ENCODE peak calls at places on chromosomes 12 and 14, in six cellular contexts. One of them, this sample, is unnamed. For H3K4me1, the result is how much of the 10 kb centered on the place peaks cover.

GRCh38 chr12:124397807-124398577 is 103.1 kb downstream of the RFLNA start:
- DNase-seq in mammary epithelial cell: no peak
- DNase-seq in IMR-90: peak
- DNase-seq in trophoblast cell: no peak
- DNase-seq in astrocyte: no peak
- DNase-seq in GM23248: peak
- DNase-seq in this sample: no peak

GRCh38 chr12:56958422-56958821 is 1.0 kb upstream of the RDH16 start:
- DNase-seq in mammary epithelial cell: no peak
- DNase-seq in IMR-90: no peak
- DNase-seq in trophoblast cell: no peak
- DNase-seq in astrocyte: no peak
- DNase-seq in GM23248: no peak
- DNase-seq in this sample: no peak

GRCh38 chr12:93195511-93195910 is 182.2 kb upstream of the NUDT4 start:
- DNase-seq in mammary epithelial cell: no peak
- DNase-seq in IMR-90: no peak
- DNase-seq in trophoblast cell: no peak
- DNase-seq in astrocyte: no peak
- DNase-seq in GM23248: no peak
- DNase-seq in this sample: no peak

GRCh38 chr12:31491395-31491794 is 99.5 kb downstream of the DENND5B start:
- DNase-seq in mammary epithelial cell: no peak
- DNase-seq in IMR-90: no peak
- DNase-seq in trophoblast cell: no peak
- DNase-seq in astrocyte: no peak
- DNase-seq in GM23248: no peak
- DNase-seq in this sample: no peak

GRCh38 chr12:112946236-112947000 is 8.1 kb downstream of the OAS3 start:
- DNase-seq in mammary epithelial cell: no peak
- DNase-seq in IMR-90: no peak
- DNase-seq in trophoblast cell: no peak
- DNase-seq in astrocyte: no peak
- DNase-seq in GM23248: no peak
- DNase-seq in this sample: no peak

GRCh38 chr14:67569651-67570290 is 30.3 kb downstream of the PIGH start:
- DNase-seq in mammary epithelial cell: no peak
- DNase-seq in IMR-90: no peak
- DNase-seq in trophoblast cell: no peak
- DNase-seq in astrocyte: no peak
- DNase-seq in GM23248: no peak
- DNase-seq in this sample: no peak

GRCh38 chr14:58082011-58082410 is 70.0 kb downstream of the ARMH4 start:
- DNase-seq in mammary epithelial cell: peak
- DNase-seq in IMR-90: peak
- DNase-seq in trophoblast cell: no peak
- DNase-seq in astrocyte: peak
- DNase-seq in GM23248: peak
- DNase-seq in this sample: no peak

GRCh38 chr14:73817020-73817419 is 34.6 kb upstream of the PTGR2 start:
- DNase-seq in mammary epithelial cell: no peak
- DNase-seq in IMR-90: no peak
- DNase-seq in trophoblast cell: no peak
- DNase-seq in astrocyte: no peak
- DNase-seq in GM23248: no peak
- DNase-seq in this sample: no peak

GRCh38 chr12:108333898-108334699 is 5.0 kb downstream of the CMKLR1 start:
- DNase-seq in mammary epithelial cell: peak
- DNase-seq in IMR-90: peak
- DNase-seq in trophoblast cell: peak
- DNase-seq in astrocyte: peak
- DNase-seq in GM23248: peak
- DNase-seq in this sample: no peak

GRCh38 chr12:95633049-95633545 is 81.8 kb upstream of the USP44 start:
- DNase-seq in mammary epithelial cell: peak
- DNase-seq in IMR-90: peak
- DNase-seq in trophoblast cell: peak
- DNase-seq in astrocyte: peak
- DNase-seq in GM23248: peak
- DNase-seq in this sample: peak

GRCh38 chr14:94775875-94776217 is 5.9 kb upstream of the GSC start:
- DNase-seq in mammary epithelial cell: no peak
- DNase-seq in IMR-90: peak
- DNase-seq in trophoblast cell: no peak
- DNase-seq in astrocyte: peak
- DNase-seq in GM23248: peak
- DNase-seq in this sample: no peak

GRCh38 chr12:118459110-118459509 is 82.8 kb downstream of the SUDS3 start:
- DNase-seq in mammary epithelial cell: no peak
- DNase-seq in IMR-90: no peak
- DNase-seq in trophoblast cell: no peak
- DNase-seq in astrocyte: no peak
- DNase-seq in GM23248: no peak
- DNase-seq in this sample: no peak

GRCh38 chr14:95885278-95885677 is 8.6 kb downstream of the TUNAR start:
- DNase-seq in mammary epithelial cell: no peak
- DNase-seq in IMR-90: no peak
- DNase-seq in trophoblast cell: no peak
- DNase-seq in astrocyte: no peak
- DNase-seq in GM23248: no peak
- DNase-seq in this sample: no peak

GRCh38 chr14:38310420-38310995 is 54.6 kb upstream of the CLEC14A start:
- DNase-seq in mammary epithelial cell: no peak
- DNase-seq in IMR-90: no peak
- DNase-seq in trophoblast cell: no peak
- DNase-seq in astrocyte: no peak
- DNase-seq in GM23248: no peak
- DNase-seq in this sample: no peak

GRCh38 chr14:79278798-79279644 is 932.3 kb downstream of the DIO2 start:
- DNase-seq in mammary epithelial cell: peak
- DNase-seq in IMR-90: peak
- DNase-seq in trophoblast cell: peak
- DNase-seq in astrocyte: peak
- DNase-seq in GM23248: peak
- DNase-seq in this sample: peak

GRCh38 chr12:6452245-6452731 is 446 bp downstream of the TAPBPL start:
- DNase-seq in mammary epithelial cell: no peak
- DNase-seq in IMR-90: no peak
- DNase-seq in trophoblast cell: no peak
- DNase-seq in astrocyte: no peak
- DNase-seq in GM23248: peak
- DNase-seq in this sample: no peak

GRCh38 chr14:59344711-59345455 is 120.3 kb downstream of the GPR135 start:
- DNase-seq in mammary epithelial cell: no peak
- DNase-seq in IMR-90: no peak
- DNase-seq in trophoblast cell: no peak
- DNase-seq in astrocyte: no peak
- DNase-seq in GM23248: no peak
- DNase-seq in this sample: no peak

GRCh38 chr12:53052419-53053222 is 2.8 kb downstream of the TNS2 start:
- DNase-seq in mammary epithelial cell: peak
- DNase-seq in IMR-90: peak
- DNase-seq in trophoblast cell: no peak
- DNase-seq in astrocyte: peak
- DNase-seq in GM23248: peak
- DNase-seq in this sample: no peak

GRCh38 chr12:49944046-49944445 is 6.5 kb upstream of the AQP2 start:
- DNase-seq in mammary epithelial cell: no peak
- DNase-seq in IMR-90: no peak
- DNase-seq in trophoblast cell: no peak
- DNase-seq in astrocyte: no peak
- DNase-seq in GM23248: no peak
- DNase-seq in this sample: no peak

GRCh38 chr12:124386059-124386458 is 91.2 kb downstream of the RFLNA start:
- DNase-seq in mammary epithelial cell: no peak
- DNase-seq in IMR-90: no peak
- DNase-seq in trophoblast cell: peak
- DNase-seq in astrocyte: peak
- DNase-seq in GM23248: peak
- DNase-seq in this sample: no peak

GRCh38 chr12:114636723-114637480 is 47.1 kb downstream of the TBX3 start:
- DNase-seq in mammary epithelial cell: peak
- DNase-seq in IMR-90: peak
- DNase-seq in trophoblast cell: no peak
- DNase-seq in astrocyte: no peak
- DNase-seq in GM23248: peak
- DNase-seq in this sample: peak

GRCh38 chr12:116370004-116370404 is 92.5 kb upstream of the MED13L start:
- DNase-seq in mammary epithelial cell: no peak
- DNase-seq in IMR-90: peak
- DNase-seq in trophoblast cell: peak
- DNase-seq in astrocyte: peak
- DNase-seq in GM23248: peak
- DNase-seq in this sample: no peak

GRCh38 chr12:90280564-90281058 is 572.0 kb upstream of the ATP2B1 start:
- DNase-seq in mammary epithelial cell: peak
- DNase-seq in IMR-90: no peak
- DNase-seq in trophoblast cell: no peak
- DNase-seq in astrocyte: peak
- DNase-seq in GM23248: peak
- DNase-seq in this sample: no peak

DNA sequence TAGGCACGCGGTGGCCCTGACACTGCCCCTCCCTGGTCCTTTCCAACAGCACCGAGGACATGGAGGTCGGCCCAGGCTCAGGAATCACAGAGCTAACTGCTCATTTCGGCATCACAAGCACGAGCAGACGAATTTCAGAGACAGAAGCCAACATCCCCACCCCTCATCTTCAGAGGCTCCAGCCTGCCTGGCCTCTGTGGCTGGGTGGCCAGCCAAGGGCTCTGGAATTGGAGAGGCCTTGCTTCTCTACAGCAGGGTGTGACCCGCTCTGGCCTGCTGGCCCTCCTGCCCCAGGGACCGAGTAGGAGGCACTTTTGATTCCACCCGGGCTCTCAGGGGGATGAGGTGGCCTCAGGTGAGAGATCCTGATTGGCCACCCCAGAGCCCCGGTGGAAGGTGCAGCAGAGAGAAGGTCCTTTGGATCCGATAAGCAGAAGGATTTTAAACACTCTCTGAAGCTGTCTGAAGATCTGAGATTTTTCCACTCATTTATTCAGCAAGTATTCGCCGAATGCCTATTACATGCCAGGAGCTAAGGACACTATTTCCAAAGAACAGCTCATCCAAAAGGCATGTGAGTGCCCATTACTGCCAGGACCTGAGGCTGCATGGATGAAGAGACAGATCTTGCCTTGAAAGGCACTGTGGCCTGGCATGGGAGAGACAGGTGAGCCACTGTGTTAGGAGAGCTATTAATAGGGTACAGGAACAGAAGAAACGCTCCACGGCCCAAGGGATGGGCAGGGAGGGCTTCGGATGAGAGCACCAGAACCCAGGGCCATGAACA is 10.3 kb downstream of the BAG5 start:
- DNase-seq in mammary epithelial cell: peak
- DNase-seq in IMR-90: peak
- DNase-seq in trophoblast cell: peak
- DNase-seq in astrocyte: peak
- DNase-seq in GM23248: peak
- DNase-seq in this sample: no peak
- H3K4me1 ChIP-seq in mammary epithelial cell: under half
- H3K4me1 ChIP-seq in IMR-90: under half
- H3K4me1 ChIP-seq in trophoblast cell: under half
- H3K4me1 ChIP-seq in astrocyte: under half
- H3K4me1 ChIP-seq in GM23248: under half
- H3K4me1 ChIP-seq in this sample: under half

DNA sequence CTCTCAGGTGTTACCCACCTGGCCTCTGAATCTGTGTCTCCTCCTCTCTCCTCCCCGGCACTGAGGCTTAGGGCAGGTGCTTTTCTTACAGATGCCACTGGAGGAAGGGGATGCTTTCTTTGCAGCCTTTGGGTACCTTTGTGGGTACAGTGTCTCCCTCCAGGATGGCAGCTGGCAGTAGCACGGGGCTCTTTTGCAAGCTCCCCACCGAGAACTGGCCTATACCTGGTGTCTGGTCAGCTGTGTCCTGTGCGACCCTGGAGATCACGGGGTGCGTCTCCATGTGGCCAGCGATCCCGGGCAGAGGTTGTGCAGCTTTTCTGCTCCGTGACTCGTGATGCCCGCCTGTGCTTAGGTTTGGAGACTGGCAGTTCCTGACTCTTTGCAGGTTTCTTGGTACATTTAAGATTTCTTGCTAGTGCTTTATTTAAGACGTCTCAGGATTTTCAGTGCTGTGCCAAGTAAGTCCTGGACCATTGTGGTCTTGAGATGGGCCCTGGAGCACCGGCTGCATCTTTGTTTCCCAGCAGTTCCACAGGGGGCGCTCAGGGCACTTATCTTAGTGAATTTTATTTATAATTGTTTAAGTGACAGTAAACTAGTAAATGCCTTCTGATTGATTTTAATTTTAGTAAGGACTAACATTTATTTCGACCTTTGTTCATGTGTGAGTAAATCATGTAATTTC is 68.9 kb downstream of the DDX51 start:
- DNase-seq in mammary epithelial cell: no peak
- DNase-seq in IMR-90: no peak
- DNase-seq in trophoblast cell: no peak
- DNase-seq in astrocyte: no peak
- DNase-seq in GM23248: peak
- DNase-seq in this sample: no peak
- H2AFZ ChIP-seq in mammary epithelial cell: no peak
- H2AFZ ChIP-seq in IMR-90: no peak
- H2AFZ ChIP-seq in trophoblast cell: no peak
- H2AFZ ChIP-seq in astrocyte: no peak
- H2AFZ ChIP-seq in GM23248: no peak
- H2AFZ ChIP-seq in this sample: no peak

DNA sequence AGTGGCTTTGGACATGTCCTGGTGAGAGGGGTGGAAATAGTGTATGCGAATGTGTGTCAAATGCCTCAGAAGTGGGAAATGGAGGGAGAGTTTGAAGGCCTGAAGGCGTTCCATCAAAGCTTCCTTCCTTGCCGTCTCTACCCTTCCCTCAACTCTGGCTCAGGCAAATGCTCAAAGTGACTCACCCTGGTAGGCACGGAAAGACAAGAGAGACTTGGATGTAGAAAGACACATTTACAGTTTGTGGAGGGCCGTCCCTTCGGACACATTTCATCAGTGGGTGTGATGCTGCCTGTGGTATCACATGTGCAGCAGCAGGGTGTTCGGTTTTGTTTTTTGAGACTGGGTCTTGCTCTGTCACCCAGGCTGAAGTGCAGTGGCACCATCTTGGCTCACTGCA is 36.8 kb downstream of the CHST11 start:
- DNase-seq in mammary epithelial cell: no peak
- DNase-seq in IMR-90: no peak
- DNase-seq in trophoblast cell: no peak
- DNase-seq in astrocyte: no peak
- DNase-seq in GM23248: peak
- DNase-seq in this sample: no peak
- H3K27ac ChIP-seq in mammary epithelial cell: no peak
- H3K27ac ChIP-seq in IMR-90: no peak
- H3K27ac ChIP-seq in trophoblast cell: no peak
- H3K27ac ChIP-seq in astrocyte: no peak
- H3K27ac ChIP-seq in GM23248: no peak
- H3K27ac ChIP-seq in this sample: no peak

DNA sequence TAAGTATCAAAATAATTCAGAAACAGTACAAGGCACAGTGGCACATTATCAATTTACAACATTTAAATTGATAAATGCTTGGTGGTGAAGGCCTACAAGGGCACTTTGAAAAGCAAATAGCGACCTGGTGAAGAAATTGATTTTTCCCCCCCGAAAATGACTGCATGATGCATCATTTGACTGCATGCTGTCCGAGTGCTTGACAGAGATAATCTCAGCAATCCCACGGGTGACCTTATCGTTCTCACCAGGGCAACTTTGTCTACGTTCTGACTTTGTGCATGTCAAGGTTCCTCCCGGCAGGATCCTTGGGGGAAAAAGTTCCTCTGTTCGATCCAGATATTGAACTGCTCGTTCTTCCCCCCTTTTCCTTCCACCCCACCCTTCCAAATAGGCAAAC is 384.8 kb downstream of the EGLN3 start:
- DNase-seq in mammary epithelial cell: no peak
- DNase-seq in IMR-90: no peak
- DNase-seq in trophoblast cell: no peak
- DNase-seq in astrocyte: no peak
- DNase-seq in GM23248: no peak
- DNase-seq in this sample: no peak
- H3K4me1 ChIP-seq in mammary epithelial cell: under half
- H3K4me1 ChIP-seq in IMR-90: under half
- H3K4me1 ChIP-seq in trophoblast cell: under half
- H3K4me1 ChIP-seq in astrocyte: half or more
- H3K4me1 ChIP-seq in GM23248: under half
- H3K4me1 ChIP-seq in this sample: half or more